ENCODE peak calls at places on chromosomes 13 and 19, in five cellular contexts. C is stomach, G is HFF-Myc, P is A549, Y is cardiac muscle cell. M is an unnamed sample.

GRCh38 chr19:1884291-1884718 is 991 bp downstream of the ABHD17A start:
- DNase-seq in C (no peak), G (no peak), P (no peak), Y (no peak), M (no peak)

GRCh38 chr13:20489185-20489820 is 36.4 kb downstream of the CRYL1 start:
- DNase-seq in C (peak; percentile 49), G (no peak), P (no peak), Y (no peak), M (peak; percentile 48)

GRCh38 chr19:38861368-38861767 is 11.6 kb upstream of the HNRNPL start:
- DNase-seq in C (no peak), G (no peak), P (no peak), Y (no peak), M (no peak)

GRCh38 chr19:13978306-13978705 is 26.0 kb downstream of the DCAF15 start:
- DNase-seq in C (peak; percentile 70), G (peak; percentile 11), P (no peak), Y (peak; percentile 83), M (peak; percentile 67)

GRCh38 chr13:98504371-98504963 is 72.4 kb downstream of the STK24 start:
- DNase-seq in C (no peak), G (no peak), P (no peak), Y (no peak), M (no peak)

GRCh38 chr13:47135800-47136658 is 239.2 kb upstream of the HTR2A start:
- DNase-seq in C (no peak), G (no peak), P (no peak), Y (no peak), M (peak; percentile 12)

GRCh38 chr13:111388851-111389500 is 68.5 kb downstream of the TEX29 start:
- DNase-seq in C (peak; percentile 23), G (no peak), P (no peak), Y (no peak), M (no peak)

GRCh38 chr13:110973007-110973700 is 58.3 kb upstream of the ANKRD10 start:
- DNase-seq in C (no peak), G (no peak), P (no peak), Y (no peak), M (no peak)

GRCh38 chr13:100458673-100459072 is 129.9 kb downstream of the GGACT start:
- DNase-seq in C (no peak), G (no peak), P (no peak), Y (no peak), M (no peak)

GRCh38 chr19:48681127-48681470 is 8.3 kb upstream of the NTN5 start:
- DNase-seq in C (peak; percentile 57), G (no peak), P (no peak), Y (no peak), M (no peak)

GRCh38 chr19:6971366-6971765 is 49.9 kb downstream of the MBD3L2B start:
- DNase-seq in C (no peak), G (no peak), P (no peak), Y (no peak), M (no peak)

DNA sequence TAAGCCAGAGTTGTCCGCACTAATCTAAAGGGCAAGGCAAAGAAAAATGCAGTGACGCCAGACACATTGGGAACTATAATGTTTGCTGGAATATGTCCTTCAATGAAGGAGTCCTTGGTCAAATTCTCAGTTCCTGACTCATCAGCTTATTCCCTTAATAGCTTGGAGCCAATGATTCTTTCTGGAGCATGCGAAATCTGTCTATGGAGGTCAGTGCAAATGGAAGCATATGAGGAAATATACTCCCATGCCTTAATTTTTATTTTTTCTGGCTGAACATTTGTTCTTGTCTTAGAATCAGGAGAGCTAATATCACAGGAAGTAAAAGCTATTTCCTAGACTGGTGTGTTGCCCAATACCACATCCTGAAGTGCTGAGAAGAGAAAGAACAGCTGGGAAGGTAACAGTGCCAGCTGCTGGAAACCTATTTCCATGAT is 289.8 kb upstream of the SPRY2 start:
- DNase-seq in C (no peak), G (no peak), P (no peak), Y (no peak), M (no peak)
- TF ChIP-seq CTCF in C (no peak), G (no peak), P (no peak), Y (no peak), M (no peak)

GRCh38 chr19:16442386-16443276 is 29.1 kb downstream of the EPS15L1 start:
- DNase-seq in C (peak; percentile 60), G (no peak), P (no peak), Y (peak; percentile 40), M (peak; percentile 21)

GRCh38 chr19:16445238-16446107 is 26.3 kb downstream of the EPS15L1 start:
- DNase-seq in C (no peak), G (no peak), P (no peak), Y (no peak), M (no peak)

GRCh38 chr19:16446108-16447014 is 25.4 kb downstream of the EPS15L1 start:
- DNase-seq in C (no peak), G (no peak), P (no peak), Y (no peak), M (peak; percentile 76)

GRCh38 chr19:16444273-16444597 is 27.5 kb downstream of the EPS15L1 start:
- DNase-seq in C (no peak), G (no peak), P (no peak), Y (no peak), M (no peak)

GRCh38 chr19:16441661-16442071 is 30.1 kb downstream of the EPS15L1 start:
- DNase-seq in C (no peak), G (no peak), P (peak; percentile 16), Y (peak; percentile 65), M (peak; percentile 37)
- TF ChIP-seq CTCF in C (no peak), G (peak; percentile 61), P (no peak), Y (peak; percentile 45), M (peak; percentile 12)

DNA sequence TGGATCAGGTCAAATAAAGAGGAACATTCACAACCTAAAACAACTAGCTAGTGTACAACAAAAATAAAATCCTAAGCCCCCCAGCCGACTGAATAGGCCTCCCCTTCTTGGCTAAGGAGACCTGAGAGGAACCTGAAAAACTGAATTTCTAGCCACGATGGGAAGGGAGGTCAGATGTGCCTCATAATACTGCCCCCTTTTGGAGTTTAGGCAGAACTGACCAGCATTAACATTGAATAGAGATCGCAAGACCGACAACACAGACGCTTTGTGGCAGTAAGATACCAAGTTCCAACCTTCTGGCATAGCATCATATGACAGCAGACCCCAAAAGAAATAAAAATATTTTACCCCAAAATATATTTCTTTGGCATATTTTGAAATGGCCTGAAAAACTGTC is 15.9 kb downstream of the CBY2 start:
- DNase-seq in C (no peak), G (no peak), P (peak; percentile 24), Y (peak; percentile 53), M (no peak)
- TF ChIP-seq CTCF in C (no peak), G (peak; percentile 58), P (peak; percentile 30), Y (peak; percentile 65), M (no peak)

DNA sequence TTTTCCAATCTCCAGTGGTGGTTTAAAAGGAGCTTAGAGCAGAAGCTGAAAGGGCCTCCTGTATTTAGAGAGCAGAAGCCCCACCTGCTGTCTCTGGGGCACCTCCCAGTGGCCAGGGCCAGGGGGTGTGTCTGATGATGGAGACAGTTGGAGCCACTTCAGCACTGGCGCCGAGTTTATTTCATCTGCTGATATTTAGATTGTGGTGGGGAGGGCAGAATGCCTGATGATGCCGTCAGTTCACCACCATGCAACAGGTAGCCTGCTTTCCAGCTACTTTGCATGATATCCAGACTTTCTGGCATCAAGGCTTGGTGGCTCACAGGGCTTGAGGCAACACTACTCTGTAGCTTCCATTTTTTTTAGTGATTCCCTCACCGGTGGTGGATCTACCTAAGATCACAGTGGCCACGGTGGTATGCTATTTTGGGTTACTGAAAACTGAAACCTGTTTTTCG is 371.9 kb downstream of the KCNRG start:
- DNase-seq in C (peak; percentile 40), G (no peak), P (no peak), Y (peak; percentile 64), M (peak; percentile 81)
- TF ChIP-seq CTCF in C (no peak), G (peak; percentile 5), P (no peak), Y (peak; percentile 35), M (no peak)

GRCh38 chr13:81172603-81173002 is 831.7 kb upstream of the SPRY2 start:
- DNase-seq in C (no peak), G (no peak), P (no peak), Y (no peak), M (no peak)

DNA sequence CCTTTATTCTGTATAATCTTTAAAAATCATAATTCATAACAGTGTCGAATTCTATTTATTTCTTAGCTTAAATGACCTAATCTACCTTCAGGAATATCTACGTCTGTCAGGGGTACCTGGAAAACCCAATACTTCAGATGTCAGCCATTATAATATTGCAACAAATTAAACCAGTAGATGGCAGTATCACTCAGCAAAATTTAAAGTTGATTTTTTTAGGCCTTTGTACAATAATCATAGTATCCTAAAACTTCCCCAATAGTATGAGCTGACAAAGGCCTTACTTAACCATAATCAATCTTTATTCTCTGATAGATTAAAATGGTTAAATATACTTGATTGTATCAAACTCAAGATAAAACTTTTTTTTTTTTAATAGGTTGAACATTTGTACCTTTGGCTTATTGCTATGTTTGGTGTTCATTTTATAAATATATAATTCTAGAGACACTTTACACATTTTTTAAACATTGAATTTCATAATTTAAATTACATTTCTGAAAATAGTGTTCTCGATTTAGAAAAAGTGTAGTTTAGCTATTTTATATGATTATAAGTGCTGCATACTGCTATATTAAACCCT is 830.2 kb upstream of the SPRY2 start:
- DNase-seq in C (no peak), G (no peak), P (peak; percentile 3), Y (peak; percentile 21), M (no peak)
- TF ChIP-seq CTCF in C (no peak), G (peak; percentile 9), P (peak; percentile 49), Y (peak; percentile 49), M (peak; percentile 37)

GRCh38 chr19:54391589-54392061 is 23.6 kb upstream of the TTYH1 start:
- DNase-seq in C (no peak), G (no peak), P (peak; percentile 41), Y (no peak), M (no peak)
- TF ChIP-seq CTCF in C (no peak), G (no peak), P (no peak), Y (no peak), M (no peak)

GRCh38 chr13:71760226-71760591 is 106.8 kb downstream of the DACH1 start:
- DNase-seq in C (no peak), G (no peak), P (no peak), Y (no peak), M (no peak)

GRCh38 chr13:71754407-71754974 is 112.5 kb downstream of the DACH1 start:
- DNase-seq in C (no peak), G (no peak), P (no peak), Y (no peak), M (no peak)

GRCh38 chr13:71759506-71760225 is 107.3 kb downstream of the DACH1 start:
- DNase-seq in C (no peak), G (no peak), P (no peak), Y (no peak), M (no peak)

DNA sequence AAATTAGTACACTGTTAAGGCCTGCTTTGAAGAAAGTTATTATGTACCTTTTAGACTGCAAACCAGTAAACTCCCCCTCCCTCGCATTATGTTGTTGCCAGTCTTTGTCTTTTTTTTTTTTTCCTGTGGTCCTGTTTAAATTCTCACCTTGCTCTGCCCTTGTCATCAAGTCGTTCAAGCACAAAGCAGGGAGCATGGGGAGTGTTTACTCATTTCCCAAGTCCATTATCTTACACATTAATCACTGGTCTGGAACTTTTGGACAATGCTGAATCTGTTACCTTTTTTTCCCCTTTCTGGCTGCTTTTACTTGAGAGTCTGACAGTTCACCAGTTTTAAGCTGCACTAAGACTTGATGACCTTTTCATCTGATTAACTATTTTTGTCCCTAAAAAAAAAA is 108.2 kb downstream of the DACH1 start:
- DNase-seq in C (no peak), G (no peak), P (no peak), Y (peak; percentile 36), M (no peak)
- TF ChIP-seq CTCF in C (no peak), G (no peak), P (no peak), Y (no peak), M (no peak)

M was measured in thyroid gland.